ENCODE peak calls at places on chromosomes 1 and 21, in six cellular contexts. One of them, this sample, is unnamed.

GRCh38 chr21:38027901-38028300 is 111.6 kb upstream of the KCNJ6 start:
- DNase-seq in transverse colon: no peak
- DNase-seq in Karpas-422: peak; percentile 9
- DNase-seq in CD8-positive, alpha-beta memory T cell: no peak
- DNase-seq in mammary epithelial cell: peak; percentile 73
- DNase-seq in GM23338: no peak
- DNase-seq in this sample: no peak

GRCh38 chr1:110155878-110156522 is 5.7 kb downstream of the SLC6A17 start:
- DNase-seq in transverse colon: peak; percentile 48
- DNase-seq in Karpas-422: peak; percentile 72
- DNase-seq in CD8-positive, alpha-beta memory T cell: peak; percentile 21
- DNase-seq in mammary epithelial cell: peak; percentile 53
- DNase-seq in GM23338: peak; percentile 76
- DNase-seq in this sample: no peak

GRCh38 chr21:36552458-36552800 is 72.5 kb upstream of the CLDN14 start:
- DNase-seq in transverse colon: no peak
- DNase-seq in Karpas-422: no peak
- DNase-seq in CD8-positive, alpha-beta memory T cell: no peak
- DNase-seq in mammary epithelial cell: no peak
- DNase-seq in GM23338: no peak
- DNase-seq in this sample: no peak

GRCh38 chr1:20187103-20187812 is 940 bp upstream of the PLA2G2C start:
- DNase-seq in transverse colon: peak; percentile 77
- DNase-seq in Karpas-422: no peak
- DNase-seq in CD8-positive, alpha-beta memory T cell: no peak
- DNase-seq in mammary epithelial cell: no peak
- DNase-seq in GM23338: peak; percentile 9
- DNase-seq in this sample: no peak

GRCh38 chr1:84020151-84020550 is 21.2 kb upstream of the TTLL7 start:
- DNase-seq in transverse colon: no peak
- DNase-seq in Karpas-422: no peak
- DNase-seq in CD8-positive, alpha-beta memory T cell: no peak
- DNase-seq in mammary epithelial cell: no peak
- DNase-seq in GM23338: no peak
- DNase-seq in this sample: no peak

GRCh38 chr21:16667395-16667794 is 845.4 kb upstream of the CXADR start:
- DNase-seq in transverse colon: no peak
- DNase-seq in Karpas-422: no peak
- DNase-seq in CD8-positive, alpha-beta memory T cell: no peak
- DNase-seq in mammary epithelial cell: no peak
- DNase-seq in GM23338: no peak
- DNase-seq in this sample: no peak

GRCh38 chr1:172117800-172118199 is 276.5 kb downstream of the DNM3 start:
- DNase-seq in transverse colon: no peak
- DNase-seq in Karpas-422: no peak
- DNase-seq in CD8-positive, alpha-beta memory T cell: peak; percentile 28
- DNase-seq in mammary epithelial cell: peak; percentile 53
- DNase-seq in GM23338: no peak
- DNase-seq in this sample: no peak

GRCh38 chr1:59063501-59063900 is 233.4 kb upstream of the FGGY start:
- DNase-seq in transverse colon: no peak
- DNase-seq in Karpas-422: no peak
- DNase-seq in CD8-positive, alpha-beta memory T cell: peak; percentile 33
- DNase-seq in mammary epithelial cell: no peak
- DNase-seq in GM23338: peak; percentile 56
- DNase-seq in this sample: no peak

GRCh38 chr1:59025898-59026426 is 242.1 kb upstream of the JUN start:
- DNase-seq in transverse colon: no peak
- DNase-seq in Karpas-422: no peak
- DNase-seq in CD8-positive, alpha-beta memory T cell: no peak
- DNase-seq in mammary epithelial cell: no peak
- DNase-seq in GM23338: no peak
- DNase-seq in this sample: no peak

GRCh38 chr1:46488343-46489168 is 1.1 kb upstream of the DMBX1 start:
- DNase-seq in transverse colon: no peak
- DNase-seq in Karpas-422: no peak
- DNase-seq in CD8-positive, alpha-beta memory T cell: no peak
- DNase-seq in mammary epithelial cell: peak; percentile 45
- DNase-seq in GM23338: peak; percentile 64
- DNase-seq in this sample: no peak

GRCh38 chr1:31574749-31575372 is 1.5 kb upstream of the TINAGL1 start:
- DNase-seq in transverse colon: no peak
- DNase-seq in Karpas-422: no peak
- DNase-seq in CD8-positive, alpha-beta memory T cell: no peak
- DNase-seq in mammary epithelial cell: peak; percentile 94
- DNase-seq in GM23338: no peak
- DNase-seq in this sample: no peak

GRCh38 chr1:92944901-92945747 is 16.1 kb downstream of the DIPK1A start:
- DNase-seq in transverse colon: no peak
- DNase-seq in Karpas-422: no peak
- DNase-seq in CD8-positive, alpha-beta memory T cell: no peak
- DNase-seq in mammary epithelial cell: no peak
- DNase-seq in GM23338: peak; percentile 56
- DNase-seq in this sample: no peak

GRCh38 chr1:12404918-12405317 is 175.1 kb downstream of the VPS13D start:
- DNase-seq in transverse colon: no peak
- DNase-seq in Karpas-422: no peak
- DNase-seq in CD8-positive, alpha-beta memory T cell: no peak
- DNase-seq in mammary epithelial cell: no peak
- DNase-seq in GM23338: no peak
- DNase-seq in this sample: no peak

GRCh38 chr1:40396420-40396819 is 22.9 kb downstream of the SMAP2 start:
- DNase-seq in transverse colon: no peak
- DNase-seq in Karpas-422: no peak
- DNase-seq in CD8-positive, alpha-beta memory T cell: no peak
- DNase-seq in mammary epithelial cell: no peak
- DNase-seq in GM23338: no peak
- DNase-seq in this sample: no peak

GRCh38 chr1:45177452-45177851 is 29.0 kb downstream of the ZSWIM5 start:
- DNase-seq in transverse colon: no peak
- DNase-seq in Karpas-422: no peak
- DNase-seq in CD8-positive, alpha-beta memory T cell: no peak
- DNase-seq in mammary epithelial cell: peak; percentile 1
- DNase-seq in GM23338: no peak
- DNase-seq in this sample: no peak

GRCh38 chr1:111793896-111794295 is 38.2 kb downstream of the DDX20 start:
- DNase-seq in transverse colon: no peak
- DNase-seq in Karpas-422: no peak
- DNase-seq in CD8-positive, alpha-beta memory T cell: no peak
- DNase-seq in mammary epithelial cell: no peak
- DNase-seq in GM23338: no peak
- DNase-seq in this sample: no peak

GRCh38 chr1:203776636-203777035 is 11.7 kb downstream of the LAX1 start:
- DNase-seq in transverse colon: no peak
- DNase-seq in Karpas-422: no peak
- DNase-seq in CD8-positive, alpha-beta memory T cell: no peak
- DNase-seq in mammary epithelial cell: no peak
- DNase-seq in GM23338: no peak
- DNase-seq in this sample: peak; percentile 45

GRCh38 chr1:111855260-111855659 is 99.6 kb downstream of the DDX20 start:
- DNase-seq in transverse colon: no peak
- DNase-seq in Karpas-422: no peak
- DNase-seq in CD8-positive, alpha-beta memory T cell: no peak
- DNase-seq in mammary epithelial cell: no peak
- DNase-seq in GM23338: no peak
- DNase-seq in this sample: no peak

GRCh38 chr1:201295861-201296260 is 12.6 kb downstream of the PKP1 start:
- DNase-seq in transverse colon: no peak
- DNase-seq in Karpas-422: no peak
- DNase-seq in CD8-positive, alpha-beta memory T cell: no peak
- DNase-seq in mammary epithelial cell: peak; percentile 99
- DNase-seq in GM23338: no peak
- DNase-seq in this sample: no peak

GRCh38 chr1:145751491-145752021 is 32.3 kb downstream of the CD160 start:
- DNase-seq in transverse colon: no peak
- DNase-seq in Karpas-422: no peak
- DNase-seq in CD8-positive, alpha-beta memory T cell: no peak
- DNase-seq in mammary epithelial cell: peak; percentile 81
- DNase-seq in GM23338: no peak
- DNase-seq in this sample: no peak

GRCh38 chr1:203996126-203996525 is 76.8 kb upstream of the SOX13 start:
- DNase-seq in transverse colon: no peak
- DNase-seq in Karpas-422: no peak
- DNase-seq in CD8-positive, alpha-beta memory T cell: no peak
- DNase-seq in mammary epithelial cell: no peak
- DNase-seq in GM23338: peak; percentile 86
- DNase-seq in this sample: no peak

GRCh38 chr21:31143021-31143420 is 104.7 kb upstream of the KRTAP19-8 start:
- DNase-seq in transverse colon: no peak
- DNase-seq in Karpas-422: no peak
- DNase-seq in CD8-positive, alpha-beta memory T cell: no peak
- DNase-seq in mammary epithelial cell: no peak
- DNase-seq in GM23338: no peak
- DNase-seq in this sample: no peak

GRCh38 chr1:234836786-234837185 is 226.8 kb upstream of the IRF2BP2 start:
- DNase-seq in transverse colon: no peak
- DNase-seq in Karpas-422: no peak
- DNase-seq in CD8-positive, alpha-beta memory T cell: no peak
- DNase-seq in mammary epithelial cell: no peak
- DNase-seq in GM23338: no peak
- DNase-seq in this sample: no peak

GRCh38 chr1:41741244-41741643 is 177.5 kb downstream of the HIVEP3 start:
- DNase-seq in transverse colon: no peak
- DNase-seq in Karpas-422: no peak
- DNase-seq in CD8-positive, alpha-beta memory T cell: no peak
- DNase-seq in mammary epithelial cell: no peak
- DNase-seq in GM23338: no peak
- DNase-seq in this sample: no peak

GRCh38 chr1:41740058-41740457 is 178.7 kb downstream of the HIVEP3 start:
- DNase-seq in transverse colon: no peak
- DNase-seq in Karpas-422: no peak
- DNase-seq in CD8-positive, alpha-beta memory T cell: no peak
- DNase-seq in mammary epithelial cell: no peak
- DNase-seq in GM23338: no peak
- DNase-seq in this sample: no peak

GRCh38 chr1:41739061-41739955 is 179.4 kb downstream of the HIVEP3 start:
- DNase-seq in transverse colon: peak; percentile 72
- DNase-seq in Karpas-422: peak; percentile 87
- DNase-seq in CD8-positive, alpha-beta memory T cell: peak; percentile 28
- DNase-seq in mammary epithelial cell: peak; percentile 64
- DNase-seq in GM23338: no peak
- DNase-seq in this sample: peak; percentile 30

GRCh38 chr1:41742219-41742618 is 176.5 kb downstream of the HIVEP3 start:
- DNase-seq in transverse colon: no peak
- DNase-seq in Karpas-422: no peak
- DNase-seq in CD8-positive, alpha-beta memory T cell: no peak
- DNase-seq in mammary epithelial cell: no peak
- DNase-seq in GM23338: no peak
- DNase-seq in this sample: no peak

GRCh38 chr1:41740630-41741239 is 178.0 kb downstream of the HIVEP3 start:
- DNase-seq in transverse colon: no peak
- DNase-seq in Karpas-422: no peak
- DNase-seq in CD8-positive, alpha-beta memory T cell: no peak
- DNase-seq in mammary epithelial cell: no peak
- DNase-seq in GM23338: no peak
- DNase-seq in this sample: no peak
- H3K27ac ChIP-seq in transverse colon: no peak overlapping the region
- H3K27ac ChIP-seq in Karpas-422: peak overlapping the region; percentile 12
- H3K27ac ChIP-seq in CD8-positive, alpha-beta memory T cell: no peak overlapping the region
- H3K27ac ChIP-seq in mammary epithelial cell: no peak overlapping the region
- H3K27ac ChIP-seq in GM23338: no peak overlapping the region
- H3K27ac ChIP-seq in this sample: peak overlapping the region; percentile 38

GRCh38 chr1:153032677-153033308 is 1.8 kb downstream of the SPRR1B start:
- DNase-seq in transverse colon: no peak
- DNase-seq in Karpas-422: peak; percentile 77
- DNase-seq in CD8-positive, alpha-beta memory T cell: no peak
- DNase-seq in mammary epithelial cell: peak; percentile 97
- DNase-seq in GM23338: peak; percentile 73
- DNase-seq in this sample: peak; percentile 13

GRCh38 chr1:153032073-153032472 is 1.1 kb downstream of the SPRR1B start:
- DNase-seq in transverse colon: no peak
- DNase-seq in Karpas-422: no peak
- DNase-seq in CD8-positive, alpha-beta memory T cell: no peak
- DNase-seq in mammary epithelial cell: no peak
- DNase-seq in GM23338: no peak
- DNase-seq in this sample: no peak

GRCh38 chr1:153035211-153035610 is 4.2 kb downstream of the SPRR1B start:
- DNase-seq in transverse colon: no peak
- DNase-seq in Karpas-422: no peak
- DNase-seq in CD8-positive, alpha-beta memory T cell: no peak
- DNase-seq in mammary epithelial cell: peak; percentile 44
- DNase-seq in GM23338: no peak
- DNase-seq in this sample: no peak

GRCh38 chr1:153028771-153029170 is 2.2 kb upstream of the SPRR1B start:
- DNase-seq in transverse colon: no peak
- DNase-seq in Karpas-422: no peak
- DNase-seq in CD8-positive, alpha-beta memory T cell: no peak
- DNase-seq in mammary epithelial cell: no peak
- DNase-seq in GM23338: no peak
- DNase-seq in this sample: no peak

GRCh38 chr1:153030895-153031294 is at the start of gene SPRR1B:
- DNase-seq in transverse colon: no peak
- DNase-seq in Karpas-422: no peak
- DNase-seq in CD8-positive, alpha-beta memory T cell: no peak
- DNase-seq in mammary epithelial cell: peak; percentile 90
- DNase-seq in GM23338: no peak
- DNase-seq in this sample: no peak
- H3K27ac ChIP-seq in transverse colon: no peak within 1 kb of the TSS
- H3K27ac ChIP-seq in Karpas-422: no peak within 1 kb of the TSS
- H3K27ac ChIP-seq in CD8-positive, alpha-beta memory T cell: no peak within 1 kb of the TSS
- H3K27ac ChIP-seq in mammary epithelial cell: peak within 1 kb of the TSS; percentile 43
- H3K27ac ChIP-seq in GM23338: no peak within 1 kb of the TSS
- H3K27ac ChIP-seq in this sample: no peak within 1 kb of the TSS

DNA sequence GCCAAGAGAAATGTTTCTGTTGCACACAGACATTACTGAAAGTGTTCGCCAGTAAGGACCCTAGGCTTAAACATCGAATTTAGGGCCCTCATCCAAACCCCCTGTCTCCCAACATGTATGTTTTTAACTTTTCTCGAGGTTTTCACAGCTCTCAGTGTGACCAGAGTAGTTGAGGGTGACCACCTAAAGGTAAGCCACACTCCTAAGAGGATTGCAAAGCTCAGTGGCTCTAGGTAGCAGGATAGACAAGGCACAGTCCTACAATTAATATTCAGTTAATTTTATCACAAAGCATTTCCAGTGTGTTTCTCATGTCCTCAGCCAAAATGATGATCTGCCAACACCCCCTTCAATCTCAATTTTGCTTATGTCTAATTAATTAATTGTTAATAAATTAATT is 695 bp upstream of the ALG14 start:
- DNase-seq in transverse colon: no peak
- DNase-seq in Karpas-422: no peak
- DNase-seq in CD8-positive, alpha-beta memory T cell: no peak
- DNase-seq in mammary epithelial cell: no peak
- DNase-seq in GM23338: no peak
- DNase-seq in this sample: no peak
- H3K27ac ChIP-seq in transverse colon: peak overlapping the region; percentile 93
- H3K27ac ChIP-seq in Karpas-422: peak overlapping the region; percentile 42
- H3K27ac ChIP-seq in CD8-positive, alpha-beta memory T cell: peak overlapping the region; percentile 71
- H3K27ac ChIP-seq in mammary epithelial cell: peak overlapping the region; percentile 82
- H3K27ac ChIP-seq in GM23338: no peak overlapping the region
- H3K27ac ChIP-seq in this sample: peak overlapping the region; percentile 98

DNA sequence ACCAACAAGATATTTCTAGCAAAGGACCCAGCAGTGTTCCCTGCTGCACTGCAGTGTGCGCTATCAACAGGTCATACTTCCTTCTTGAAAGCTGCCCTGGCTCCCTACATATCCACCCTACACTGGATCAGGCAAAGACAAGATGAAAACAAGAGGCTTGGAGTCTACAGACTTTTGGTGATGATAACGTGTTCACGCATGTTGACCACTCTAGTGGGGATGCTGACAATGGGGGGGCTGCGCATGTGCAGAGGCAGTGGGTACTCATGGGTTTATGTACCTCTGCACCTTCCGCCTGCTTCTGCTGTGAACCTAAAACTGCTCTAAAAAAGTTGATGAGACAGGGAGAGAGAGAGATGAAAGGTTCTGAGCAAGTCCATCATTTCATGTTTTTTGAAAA is 5.5 kb downstream of the ENO1 start:
- DNase-seq in transverse colon: no peak
- DNase-seq in Karpas-422: no peak
- DNase-seq in CD8-positive, alpha-beta memory T cell: no peak
- DNase-seq in mammary epithelial cell: no peak
- DNase-seq in GM23338: no peak
- DNase-seq in this sample: no peak
- H3K27ac ChIP-seq in transverse colon: peak overlapping the region; percentile 69
- H3K27ac ChIP-seq in Karpas-422: no peak overlapping the region
- H3K27ac ChIP-seq in CD8-positive, alpha-beta memory T cell: peak overlapping the region; percentile 89
- H3K27ac ChIP-seq in mammary epithelial cell: peak overlapping the region; percentile 53
- H3K27ac ChIP-seq in GM23338: peak overlapping the region; percentile 80
- H3K27ac ChIP-seq in this sample: no peak overlapping the region

This sample was measured in substantia nigra.